ENCODE peak calls at places on chromosomes 7 and 10, in seven cellular contexts. X is T-helper 17 cell; A is stimulated activated CD4-positive, alpha-beta T cell treated with anti-CD3 and anti-CD28 coated beads, Interleukin-1b, Interleukin-23, amount 100 ng/mL, for 1 hour; Z is skeletal muscle cell; E is NAMALWA; F is hepatocyte; R is Right ventricle myocardium inferior. M is an unnamed sample.
A peak's percentile ranks its signal among the peaks of the same experiment; 100 is the strongest.

GRCh38 chr7:74027683-74028320 is at the start of gene ELN:
- DNase-seq in Z (no peak), R (peak; percentile 91), A (no peak), X (no peak), F (peak; percentile 73), E (no peak), M (no peak)

GRCh38 chr10:47022311-47023131 is 111.3 kb downstream of the PTPN20 start:
- DNase-seq in Z (no peak), X (no peak), E (no peak), R (peak; percentile 72), A (no peak), F (no peak), M (no peak)

GRCh38 chr7:157630301-157630853 is 293.6 kb downstream of the DNAJB6 start:
- DNase-seq in R (no peak), Z (no peak), X (no peak), E (no peak), F (no peak), A (no peak), M (no peak)

GRCh38 chr7:54940748-54941147 is 78.1 kb upstream of the EGFR start:
- DNase-seq in R (no peak), F (no peak), X (no peak), Z (no peak), A (no peak), E (no peak), M (no peak)

GRCh38 chr10:13105184-13105583 is 5.2 kb downstream of the OPTN start:
- DNase-seq in A (no peak), X (no peak), E (no peak), F (no peak), R (no peak), Z (no peak), M (no peak)

GRCh38 chr10:98560585-98560984 is 113.8 kb upstream of the HPS1 start:
- DNase-seq in X (no peak), E (no peak), Z (no peak), A (no peak), F (no peak), R (no peak), M (no peak)

GRCh38 chr10:34637419-34637911 is 177.6 kb downstream of the PARD3 start:
- DNase-seq in A (peak; percentile 50), R (peak; percentile 71), E (peak; percentile 84), F (peak; percentile 77), X (peak; percentile 22), Z (no peak), M (peak; percentile 13)

GRCh38 chr7:50552921-50553320 is 12.3 kb downstream of the DDC start:
- DNase-seq in R (no peak), A (no peak), X (no peak), F (peak; percentile 78), E (no peak), Z (no peak), M (no peak)

GRCh38 chr7:66558660-66559465 is 69.8 kb upstream of the KCTD7 start:
- DNase-seq in Z (no peak), E (peak; percentile 25), R (no peak), F (no peak), X (no peak), A (no peak), M (no peak)

GRCh38 chr7:153324094-153324493 is 564.5 kb downstream of the ACTR3B start:
- DNase-seq in F (no peak), A (no peak), X (no peak), E (no peak), Z (no peak), R (no peak), M (no peak)

GRCh38 chr10:93762979-93763391 is 5.2 kb downstream of the LGI1 start:
- DNase-seq in Z (no peak), X (no peak), E (no peak), F (peak; percentile 33), A (no peak), R (no peak), M (no peak)

GRCh38 chr10:98924526-98924925 is 311.1 kb downstream of the HPSE2 start:
- DNase-seq in A (no peak), F (no peak), X (no peak), E (no peak), R (no peak), Z (no peak), M (no peak)

GRCh38 chr10:107391901-107392300 is 227.4 kb upstream of the SORCS1 start:
- DNase-seq in A (no peak), E (no peak), X (no peak), F (no peak), R (no peak), Z (no peak), M (no peak)

GRCh38 chr7:116522247-116522646 is 2.6 kb upstream of the CAV1 start:
- DNase-seq in Z (peak; percentile 77), F (no peak), R (no peak), X (no peak), E (no peak), A (no peak), M (no peak)

GRCh38 chr10:373516-374309 is 238.5 kb downstream of the ZMYND11 start:
- DNase-seq in X (no peak), E (no peak), F (peak; percentile 62), Z (peak; percentile 47), R (no peak), A (no peak), M (no peak)

GRCh38 chr10:69512901-69513300 is 60.3 kb downstream of the NEUROG3 start:
- DNase-seq in R (no peak), E (no peak), F (no peak), X (no peak), A (no peak), Z (no peak), M (no peak)

GRCh38 chr7:139108256-139109187 is 998 bp downstream of the ZC3HAV1 start:
- DNase-seq in X (no peak), Z (no peak), A (no peak), F (peak; percentile 34), E (peak; percentile 80), R (no peak), M (no peak)

GRCh38 chr10:117755615-117756014 is 213.1 kb downstream of the EMX2 start:
- DNase-seq in A (no peak), E (no peak), Z (no peak), R (no peak), F (no peak), X (no peak), M (no peak)

GRCh38 chr7:151135866-151136514 is 31.5 kb downstream of the GBX1 start:
- DNase-seq in X (no peak), F (no peak), A (no peak), R (peak; percentile 50), E (no peak), Z (no peak), M (no peak)

GRCh38 chr10:79078367-79079073 is 9.8 kb downstream of the ZMIZ1 start:
- DNase-seq in R (peak; percentile 26), E (no peak), A (no peak), F (no peak), X (no peak), Z (no peak), M (no peak)